ENCODE peak calls at places on chromosomes 16 and 17, in four cellular contexts. E, Q, Z and U are unnamed samples.

GRCh38 chr16:68997564-68997963 is 107.9 kb upstream of the HAS3 start:
- DNase-seq in E (no peak), Q (no peak), Z (no peak), U (no peak)

GRCh38 chr16:72664122-72664479 is 383.8 kb downstream of the ZFHX3 start:
- DNase-seq in E (no peak), Q (no peak), Z (no peak), U (no peak)

GRCh38 chr16:48611329-48612137 is 1.6 kb upstream of the N4BP1 start:
- DNase-seq in E (no peak), Q (no peak), Z (no peak), U (no peak)

GRCh38 chr16:1076801-1077576 is 4.4 kb downstream of the SSTR5 start:
- DNase-seq in E (no peak), Q (no peak), Z (no peak), U (no peak)

GRCh38 chr17:35244345-35245195 is 1.7 kb downstream of the SLFN5 start:
- DNase-seq in E (peak), Q (no peak), Z (peak), U (peak)

GRCh38 chr16:80203821-80204220 is 337.0 kb upstream of the DYNLRB2 start:
- DNase-seq in E (no peak), Q (no peak), Z (no peak), U (no peak)

GRCh38 chr17:81995463-81996231 is 18.2 kb downstream of the ASPSCR1 start:
- DNase-seq in E (no peak), Q (no peak), Z (no peak), U (no peak)

GRCh38 chr17:27352481-27353460 is 58.9 kb downstream of the WSB1 start:
- DNase-seq in E (no peak), Q (peak), Z (peak), U (no peak)

GRCh38 chr16:15572329-15573001 is 70.5 kb downstream of the MARF1 start:
- DNase-seq in E (peak), Q (no peak), Z (no peak), U (peak)

GRCh38 chr17:8320990-8321389 is 10.9 kb downstream of the ARHGEF15 start:
- DNase-seq in E (no peak), Q (no peak), Z (no peak), U (no peak)

GRCh38 chr16:17544304-17544703 is 73.5 kb upstream of the XYLT1 start:
- DNase-seq in E (no peak), Q (no peak), Z (no peak), U (no peak)

GRCh38 chr16:29009050-29009837 is 24.4 kb downstream of the LAT start:
- DNase-seq in E (no peak), Q (no peak), Z (no peak), U (no peak)

GRCh38 chr17:39393732-39394131 is 7.7 kb downstream of the FBXL20 start:
- DNase-seq in E (no peak), Q (no peak), Z (no peak), U (no peak)

GRCh38 chr16:54750249-54750648 is 180.4 kb upstream of the IRX5 start:
- DNase-seq in E (no peak), Q (no peak), Z (no peak), U (no peak)

GRCh38 chr17:73983623-73984410 is 219.7 kb upstream of the RPL38 start:
- DNase-seq in E (no peak), Q (no peak), Z (no peak), U (no peak)

GRCh38 chr16:66508914-66509496 is 40.9 kb downstream of the TK2 start:
- DNase-seq in E (no peak), Q (no peak), Z (peak), U (no peak)

GRCh38 chr17:40819528-40820125 is 2.8 kb downstream of the KRT10 start:
- DNase-seq in E (no peak), Q (peak), Z (no peak), U (no peak)

GRCh38 chr16:70570967-70571570 is 47.5 kb downstream of the SF3B3 start:
- DNase-seq in E (no peak), Q (no peak), Z (no peak), U (no peak)

GRCh38 chr17:3526491-3526890 is 31.1 kb downstream of the TRPV3 start:
- DNase-seq in E (no peak), Q (no peak), Z (no peak), U (no peak)

GRCh38 chr17:76152580-76152979 is 11.5 kb upstream of the FOXJ1 start:
- DNase-seq in E (no peak), Q (no peak), Z (no peak), U (no peak)

GRCh38 chr17:67557921-67558320 is 159.8 kb upstream of the NOL11 start:
- DNase-seq in E (no peak), Q (no peak), Z (no peak), U (no peak)

GRCh38 chr17:29982991-29983390 is 41.6 kb downstream of the EFCAB5 start:
- DNase-seq in E (no peak), Q (no peak), Z (no peak), U (no peak)

GRCh38 chr16:85583491-85584181 is 29.5 kb upstream of the GSE1 start:
- DNase-seq in E (no peak), Q (no peak), Z (no peak), U (no peak)

GRCh38 chr17:81052199-81052997 is 17.4 kb downstream of the BAIAP2 start:
- DNase-seq in E (no peak), Q (no peak), Z (no peak), U (no peak)

GRCh38 chr16:57297856-57298255 is 13.4 kb upstream of the PLLP start:
- DNase-seq in E (no peak), Q (no peak), Z (no peak), U (no peak)

GRCh38 chr16:14121872-14122271 is 50.8 kb downstream of the MRTFB start:
- DNase-seq in E (no peak), Q (no peak), Z (no peak), U (no peak)

GRCh38 chr17:10698116-10698818 is 873 bp downstream of the ADPRM start:
- DNase-seq in E (peak), Q (no peak), Z (no peak), U (no peak)